ENCODE peak calls at places on chromosomes 5 and 9, in nine cellular contexts. Z is substantia nigra; W is stimulated activated CD4-positive, alpha-beta T cell treated with anti-CD3 and anti-CD28 coated beads, Interleukin-2, amount 100 ng/mL, for 48 hours; E is LoVo; T is AG09309; H is stimulated activated CD8-positive, alpha-beta memory T cell treated with anti-CD3 and anti-CD28 coated beads, Interleukin-4, amount 100 ng/mL, for 24 hours; Y is SW480; A is skeletal muscle cell; I is NCI-H524 treated with DMSO at 0.1 percent for 48 hours. Q is an unnamed sample.
A peak's percentile ranks its signal among the peaks of the same experiment; 100 is the strongest.

GRCh38 chr9:34744295-34745221 is 34.6 kb upstream of the CCL21 start:
- DNase-seq in A (peak; percentile 43), I (peak; percentile 84), T (peak; percentile 5), Y (peak; percentile 31), H (no peak), W (no peak), E (no peak), Z (no peak), Q (peak; percentile 79)

GRCh38 chr5:74392698-74393431 is 247.7 kb downstream of the ENC1 start:
- DNase-seq in E (no peak), H (no peak), T (no peak), W (no peak), I (no peak), Z (no peak), A (no peak), Y (peak; percentile 33), Q (no peak)

GRCh38 chr9:122248448-122248865 is 16.2 kb downstream of the RBM18 start:
- DNase-seq in T (no peak), H (no peak), Z (no peak), I (no peak), E (no peak), A (no peak), W (no peak), Y (no peak), Q (no peak)

GRCh38 chr5:14581891-14582796 is 552 bp downstream of the OTULINL start:
- DNase-seq in I (no peak), Z (no peak), H (peak; percentile 71), Y (peak; percentile 81), W (peak; percentile 62), A (no peak), E (peak; percentile 80), T (no peak), Q (peak; percentile 78)

GRCh38 chr5:73120222-73121108 is at the start of gene TMEM171:
- DNase-seq in E (peak; percentile 81), A (no peak), T (no peak), I (no peak), Y (peak; percentile 52), H (no peak), W (no peak), Z (no peak), Q (no peak)

GRCh38 chr9:133160742-133161541 is 2.8 kb downstream of the GBGT1 start:
- DNase-seq in H (no peak), E (peak; percentile 78), Y (peak; percentile 68), Z (no peak), W (peak; percentile 30), A (no peak), I (no peak), T (no peak), Q (peak; percentile 91)

GRCh38 chr5:73815631-73816030 is 189.6 kb downstream of the ARHGEF28 start:
- DNase-seq in Z (no peak), A (no peak), H (no peak), I (no peak), E (no peak), W (no peak), Y (no peak), T (no peak), Q (no peak)

GRCh38 chr9:211557-211956 is 3.1 kb upstream of the DOCK8 start:
- DNase-seq in Y (no peak), A (no peak), E (no peak), H (no peak), Z (no peak), T (no peak), W (no peak), I (no peak), Q (peak; percentile 69)

GRCh38 chr9:134066923-134067851 is 639 bp downstream of the BRD3 start:
- DNase-seq in W (no peak), H (peak; percentile 23), A (no peak), T (no peak), Y (peak; percentile 11), I (no peak), Z (no peak), E (no peak), Q (peak; percentile 73)

GRCh38 chr5:56012281-56012963 is 17.7 kb upstream of the IL6ST start:
- DNase-seq in E (no peak), T (no peak), Y (no peak), I (no peak), A (no peak), H (no peak), W (no peak), Z (no peak), Q (no peak)

GRCh38 chr9:79428422-79428821 is 143.3 kb upstream of the TLE4 start:
- DNase-seq in H (no peak), T (no peak), A (no peak), Z (no peak), Y (no peak), I (no peak), E (no peak), W (no peak), Q (no peak)

GRCh38 chr5:1413211-1413610 is 32.0 kb downstream of the SLC6A3 start:
- DNase-seq in W (no peak), H (no peak), T (no peak), I (no peak), Z (no peak), E (no peak), A (no peak), Y (no peak), Q (no peak)

GRCh38 chr5:153770066-153770465 is 268.6 kb downstream of the FAM114A2 start:
- DNase-seq in T (no peak), E (no peak), Z (no peak), W (no peak), Y (no peak), A (no peak), H (no peak), I (no peak), Q (no peak)

GRCh38 chr5:147968855-147969254 is 62.5 kb upstream of the C5orf46 start:
- DNase-seq in W (no peak), H (no peak), E (no peak), Z (no peak), A (no peak), T (no peak), I (no peak), Y (no peak), Q (no peak)

GRCh38 chr5:98965226-98965625 is 36.4 kb upstream of the CHD1 start:
- DNase-seq in W (no peak), Z (no peak), Y (no peak), E (no peak), H (no peak), I (no peak), A (no peak), T (no peak), Q (no peak)

GRCh38 chr5:102668220-102668930 is 86.7 kb upstream of the PAM start:
- DNase-seq in H (no peak), I (peak; percentile 69), W (no peak), Y (no peak), A (no peak), Z (no peak), E (no peak), T (no peak), Q (no peak)

GRCh38 chr9:97386733-97387503 is 25.0 kb upstream of the TDRD7 start:
- DNase-seq in I (no peak), Z (no peak), A (peak; percentile 26), W (peak; percentile 84), Y (peak; percentile 29), E (peak; percentile 68), H (peak; percentile 57), T (no peak), Q (no peak)

GRCh38 chr9:35537898-35538297 is 48.0 kb downstream of the RUSC2 start:
- DNase-seq in E (no peak), T (no peak), W (no peak), Y (no peak), A (no peak), I (no peak), H (no peak), Z (no peak), Q (no peak)

GRCh38 chr9:124285903-124286291 is 28.1 kb downstream of the NEK6 start:
- DNase-seq in I (no peak), E (no peak), T (peak; percentile 92), A (peak; percentile 91), W (peak; percentile 37), H (peak; percentile 53), Z (peak; percentile 42), Y (peak; percentile 62), Q (peak; percentile 95)

GRCh38 chr5:546376-546908 is 22.2 kb upstream of the SLC9A3 start:
- DNase-seq in T (no peak), H (no peak), E (no peak), Z (no peak), A (no peak), W (no peak), Y (no peak), I (no peak), Q (peak; percentile 43)

GRCh38 chr9:7315746-7316457 is 483.7 kb downstream of the DMAC1 start:
- DNase-seq in Y (no peak), T (peak; percentile 35), Z (no peak), A (peak; percentile 84), I (no peak), H (no peak), W (no peak), E (no peak), Q (no peak)

GRCh38 chr9:99966720-99967119 is 60.3 kb downstream of the STX17 start:
- DNase-seq in Z (no peak), T (no peak), W (no peak), I (no peak), H (no peak), Y (peak; percentile 86), E (peak; percentile 58), A (no peak), Q (no peak)

GRCh38 chr5:111954516-111955337 is 197.7 kb upstream of the NREP start:
- DNase-seq in E (no peak), W (no peak), Z (no peak), I (no peak), Y (no peak), A (no peak), H (no peak), T (no peak), Q (no peak)

GRCh38 chr5:28313543-28314334 is 1275.4 kb upstream of the CDH9 start:
- DNase-seq in W (no peak), T (no peak), I (no peak), Y (no peak), H (no peak), A (no peak), Z (no peak), E (no peak), Q (no peak)

GRCh38 chr5:172448999-172449398 is 5.3 kb downstream of the SH3PXD2B start:
- DNase-seq in A (no peak), W (no peak), T (no peak), Z (no peak), Y (no peak), I (no peak), E (no peak), H (no peak), Q (no peak)

GRCh38 chr5:68088302-68088701 is 127.3 kb upstream of the PIK3R1 start:
- DNase-seq in I (no peak), E (no peak), W (no peak), T (peak; percentile 63), H (no peak), Y (no peak), A (peak; percentile 49), Z (no peak), Q (no peak)

GRCh38 chr5:174234388-174234787 is 188.9 kb downstream of the NSG2 start:
- DNase-seq in E (no peak), H (no peak), A (no peak), I (no peak), T (no peak), Y (no peak), W (no peak), Z (no peak), Q (no peak)

GRCh38 chr5:77630246-77631165 is 8.0 kb downstream of the OTP start:
- DNase-seq in I (no peak), E (peak; percentile 66), A (no peak), W (no peak), H (peak; percentile 26), Y (peak; percentile 86), Z (no peak), T (no peak), Q (no peak)

GRCh38 chr5:160298189-160298588 is 14.2 kb downstream of the CCNJL start:
- DNase-seq in Z (no peak), A (no peak), H (no peak), E (no peak), Y (no peak), W (no peak), I (no peak), T (no peak), Q (no peak)

GRCh38 chr9:70412678-70413426 is 1.6 kb downstream of the KLF9 start:
- DNase-seq in Y (peak; percentile 57), A (no peak), I (no peak), W (no peak), T (no peak), H (no peak), E (peak; percentile 38), Z (peak; percentile 47), Q (peak; percentile 97)

GRCh38 chr5:179802207-179802883 is 4.3 kb downstream of the MGAT4B start:
- DNase-seq in H (no peak), A (no peak), W (no peak), I (no peak), E (no peak), T (no peak), Z (no peak), Y (no peak), Q (peak; percentile 77)